ENCODE peak calls at places on chromosomes 5 and 9, in five cellular contexts. Y, P, I, U and V are unnamed samples.

GRCh38 chr5:72760259-72760658 is 56.2 kb upstream of the TNPO1 start:
- DNase-seq in P (no peak), I (no peak), Y (no peak), U (no peak), V (no peak)

GRCh38 chr5:164053123-164053522 is 547.7 kb downstream of the MAT2B start:
- DNase-seq in U (no peak), P (no peak), Y (no peak), I (no peak), V (no peak)

GRCh38 chr9:9752722-9753121 is 860.1 kb downstream of the PTPRD start:
- DNase-seq in I (no peak), Y (no peak), P (no peak), U (no peak), V (no peak)

GRCh38 chr5:179355976-179356968 is 11.0 kb upstream of the ADAMTS2 start:
- DNase-seq in I (no peak), P (no peak), U (no peak), Y (no peak), V (no peak)

GRCh38 chr5:29588276-29588675 is 1605.2 kb upstream of the CDH6 start:
- DNase-seq in I (no peak), P (no peak), Y (no peak), U (no peak), V (no peak)

GRCh38 chr5:150397749-150398431 is 14.8 kb downstream of the CD74 start:
- DNase-seq in Y (no peak), I (no peak), P (no peak), U (no peak), V (no peak)

GRCh38 chr5:72383280-72384205 is 63.4 kb downstream of the PTCD2 start:
- DNase-seq in Y (no peak), U (no peak), P (no peak), I (no peak), V (no peak)

GRCh38 chr9:98523231-98523901 is 185.4 kb downstream of the GABBR2 start:
- DNase-seq in U (no peak), Y (no peak), I (no peak), P (no peak), V (no peak)

GRCh38 chr5:161900981-161901380 is 53.1 kb downstream of the GABRA1 start:
- DNase-seq in I (no peak), Y (no peak), P (no peak), U (no peak), V (no peak)

GRCh38 chr5:26791021-26791420 is 247.4 kb downstream of the CDH9 start:
- DNase-seq in I (no peak), Y (no peak), P (no peak), U (no peak), V (no peak)

GRCh38 chr5:145347026-145347616 is 488.0 kb downstream of the PRELID2 start:
- DNase-seq in P (no peak), U (peak), Y (no peak), I (no peak), V (no peak)

DNA sequence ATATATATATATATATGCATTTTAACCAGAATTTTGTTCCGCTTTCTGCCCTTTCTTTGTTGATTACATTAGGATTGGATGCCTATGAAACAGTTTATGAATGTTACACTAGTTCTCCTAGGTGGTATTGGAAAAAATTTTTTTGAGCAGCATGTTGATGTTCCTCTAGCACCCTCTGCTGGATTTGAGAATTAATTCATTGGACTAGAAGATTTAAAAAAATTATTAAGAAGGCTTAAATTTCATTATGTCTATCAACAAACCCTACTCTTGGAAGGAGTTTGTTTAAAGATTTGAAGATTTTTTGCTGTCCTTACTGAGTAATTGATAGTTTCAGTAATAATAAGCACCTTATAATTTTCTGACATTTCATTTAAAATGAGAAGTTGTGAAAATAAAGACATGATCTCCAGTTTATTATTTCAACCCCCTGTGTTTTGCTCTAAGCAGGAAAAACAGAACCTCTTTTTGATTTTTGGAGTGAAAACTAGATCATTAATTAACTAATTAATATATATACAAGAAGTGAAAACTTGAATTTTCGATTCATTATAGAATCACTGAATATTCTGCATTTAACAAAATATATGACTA is 89.6 kb downstream of the CCDC171 start:
- DNase-seq in U (peak), Y (no peak), I (no peak), P (peak), V (no peak)
- TF ChIP-seq CTCF in U (peak), Y (peak), I (peak), P (peak), V (no peak)

GRCh38 chr9:71677209-71677608 is 91.1 kb downstream of the CEMIP2 start:
- DNase-seq in U (no peak), Y (no peak), P (no peak), I (no peak), V (no peak)

GRCh38 chr9:71672573-71672972 is 95.7 kb downstream of the CEMIP2 start:
- DNase-seq in P (no peak), I (no peak), U (no peak), Y (no peak), V (no peak)

GRCh38 chr9:71675857-71676165 is 92.5 kb downstream of the CEMIP2 start:
- DNase-seq in U (no peak), I (no peak), Y (no peak), P (no peak), V (no peak)

GRCh38 chr9:71676460-71676859 is 91.9 kb downstream of the CEMIP2 start:
- DNase-seq in Y (no peak), P (no peak), I (no peak), U (no peak), V (no peak)

DNA sequence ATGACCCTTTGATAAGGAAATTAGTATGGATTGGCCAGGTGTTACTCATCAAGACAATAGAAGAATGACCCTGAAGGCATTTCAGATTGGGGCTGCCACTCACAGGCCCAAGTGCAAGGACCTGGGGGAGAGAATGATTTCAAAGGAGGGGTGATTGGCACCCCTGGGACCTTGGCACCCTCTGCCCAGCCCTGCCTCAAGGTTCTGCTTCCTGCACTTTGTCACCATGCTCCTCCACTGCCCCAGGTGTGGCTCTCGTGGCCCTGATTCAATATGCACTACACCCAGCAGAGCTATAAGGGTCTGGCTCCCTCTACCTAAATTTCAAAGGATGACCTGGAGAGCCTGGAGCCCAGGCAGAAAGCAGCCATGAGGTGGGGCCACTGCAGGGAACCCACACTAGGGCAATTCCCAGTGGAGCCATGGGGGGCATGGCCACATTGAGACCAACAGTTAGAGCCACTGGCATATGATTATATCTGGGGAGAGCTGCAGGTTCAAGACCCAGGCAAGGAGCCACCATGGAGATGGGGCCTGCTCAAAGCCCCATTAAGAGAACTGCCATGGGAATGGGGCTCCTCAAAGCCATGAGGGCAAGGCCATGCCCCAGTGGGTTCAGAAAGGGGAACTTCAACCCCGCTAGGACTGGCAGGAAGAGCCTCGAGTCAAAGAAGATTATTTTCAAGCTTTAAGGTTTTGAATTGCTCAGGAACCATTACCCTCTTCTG is 93.0 kb downstream of the CEMIP2 start:
- DNase-seq in P (no peak), I (no peak), Y (no peak), U (no peak), V (no peak)
- TF ChIP-seq CTCF in P (no peak), I (no peak), Y (no peak), U (no peak), V (no peak)

DNA sequence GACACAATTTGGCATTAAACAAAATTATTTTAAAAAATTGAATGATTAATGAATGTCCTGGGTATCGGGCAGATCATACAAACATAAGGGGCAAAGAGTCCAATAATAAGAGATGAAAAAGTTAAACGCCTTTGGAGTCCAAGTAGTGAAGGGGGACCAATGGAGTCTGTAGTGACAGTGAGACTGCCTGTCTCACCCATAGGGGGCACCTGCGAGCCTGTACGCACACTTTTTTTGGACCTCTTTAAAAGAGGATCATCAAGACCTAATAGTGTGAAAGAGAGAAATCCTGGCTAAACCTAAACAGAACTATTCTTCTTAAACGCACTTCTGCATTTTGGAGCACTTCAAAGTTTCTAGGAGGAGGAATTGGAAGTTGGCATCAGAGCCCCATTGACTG is 636.0 kb upstream of the KLF4 start:
- DNase-seq in I (no peak), P (no peak), U (no peak), Y (no peak), V (no peak)
- TF ChIP-seq CTCF in I (peak), P (no peak), U (peak), Y (no peak), V (no peak)

DNA sequence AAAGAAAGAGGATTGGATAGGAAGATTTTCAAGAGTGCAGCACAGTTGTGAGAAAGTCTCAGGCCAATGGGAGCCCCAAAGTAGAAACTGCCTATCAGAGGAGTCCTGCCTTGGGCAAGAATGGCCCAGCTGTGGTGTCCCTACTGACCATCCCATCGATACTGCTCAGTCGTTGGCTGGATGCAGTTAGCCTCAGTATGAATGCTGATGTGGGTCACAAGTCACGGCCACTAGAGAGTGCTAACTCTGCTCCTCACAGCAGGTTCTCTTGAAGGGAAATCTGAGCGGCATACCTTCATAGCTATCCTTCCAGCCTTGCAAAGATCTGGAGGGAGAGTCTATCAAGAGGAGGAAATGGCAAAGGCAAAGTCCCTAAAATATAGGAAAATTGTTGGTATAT is 11.6 kb upstream of the CETN3 start:
- DNase-seq in I (no peak), P (no peak), Y (no peak), U (no peak), V (no peak)
- TF ChIP-seq CTCF in I (peak), P (no peak), Y (no peak), U (no peak), V (no peak)

GRCh38 chr5:169003721-169004481 is 297.0 kb downstream of the SLIT3 start:
- DNase-seq in I (no peak), U (no peak), P (no peak), Y (no peak), V (no peak)
- TF ChIP-seq CTCF in I (no peak), U (no peak), P (peak), Y (no peak), V (no peak)

GRCh38 chr5:66793049-66793448 is 196.9 kb downstream of the MAST4 start:
- DNase-seq in I (no peak), P (no peak), U (no peak), Y (no peak), V (no peak)

GRCh38 chr5:66796306-66797292 is 200.4 kb downstream of the MAST4 start:
- DNase-seq in I (no peak), U (peak), P (no peak), Y (no peak), V (no peak)
- TF ChIP-seq CTCF in I (no peak), U (peak), P (peak), Y (no peak), V (no peak)

GRCh38 chr9:34576943-34577634 is 12.4 kb downstream of the CNTFR start:
- DNase-seq in U (no peak), Y (no peak), I (no peak), P (no peak), V (no peak)

GRCh38 chr9:34578241-34579096 is 11.1 kb downstream of the CNTFR start:
- DNase-seq in I (no peak), P (no peak), Y (no peak), U (peak), V (no peak)

GRCh38 chr9:34575775-34576592 is 13.5 kb downstream of the CNTFR start:
- DNase-seq in I (no peak), U (no peak), P (no peak), Y (no peak), V (no peak)

GRCh38 chr9:34577635-34578240 is 11.8 kb downstream of the CNTFR start:
- DNase-seq in Y (no peak), U (peak), P (no peak), I (no peak), V (no peak)

DNA sequence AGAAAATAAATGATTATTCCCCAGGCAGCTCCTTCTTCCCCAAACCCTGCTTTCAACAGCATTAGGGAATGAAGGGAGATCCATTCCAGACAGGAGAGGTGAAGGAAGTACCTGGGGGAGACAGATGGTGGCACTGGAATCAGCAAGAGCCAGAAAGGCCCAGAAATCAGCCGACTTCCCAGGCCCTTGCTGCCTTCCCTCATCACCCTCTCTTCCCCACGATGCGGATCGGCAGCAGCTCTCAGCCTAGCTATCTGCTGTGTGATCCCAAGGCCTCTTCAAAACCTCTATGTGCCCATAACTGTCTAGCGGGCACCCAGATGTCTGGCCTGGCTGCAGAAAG is 13.0 kb downstream of the CNTFR start:
- DNase-seq in U (no peak), Y (no peak), I (no peak), P (no peak), V (no peak)
- TF ChIP-seq CTCF in U (no peak), Y (no peak), I (no peak), P (no peak), V (no peak)